ENCODE peak calls at places on chromosomes 16 and 17, in five cellular contexts. G is Caco-2, K is AG04449, H is ovary, Y is A549. V is an unnamed sample.

GRCh38 chr16:48850097-48850496 is 240.1 kb upstream of the N4BP1 start:
- DNase-seq in H (no peak), K (no peak), G (no peak), Y (no peak), V (no peak)

GRCh38 chr16:87487361-87487924 is 5.4 kb downstream of the ZCCHC14 start:
- DNase-seq in G (peak), H (no peak), Y (no peak), K (no peak), V (peak)

GRCh38 chr17:42409467-42410351 is 13.3 kb downstream of the CAVIN1 start:
- DNase-seq in K (no peak), Y (peak), H (peak), G (no peak), V (peak)

GRCh38 chr16:1770328-1771071 is 843 bp downstream of the NME3 start:
- DNase-seq in H (peak), G (no peak), Y (no peak), K (no peak), V (peak)

GRCh38 chr16:12320298-12320706 is 343.8 kb downstream of the SNX29 start:
- DNase-seq in Y (no peak), K (peak), G (no peak), H (no peak), V (no peak)

GRCh38 chr16:6684076-6684673 is 648.5 kb upstream of the RBFOX1 start:
- DNase-seq in H (no peak), G (no peak), Y (peak), K (no peak), V (no peak)

GRCh38 chr16:3594316-3595109 is 16.9 kb downstream of the SLX4 start:
- DNase-seq in H (no peak), K (no peak), Y (no peak), G (no peak), V (no peak)

GRCh38 chr17:41439375-41439774 is 1.4 kb downstream of the KRT38 start:
- DNase-seq in Y (no peak), K (no peak), H (no peak), G (no peak), V (no peak)

GRCh38 chr16:245105-245504 is 10.5 kb downstream of the FAM234A start:
- DNase-seq in Y (no peak), K (no peak), H (no peak), G (no peak), V (no peak)

GRCh38 chr16:53654946-53655345 is 48.7 kb downstream of the RPGRIP1L start:
- DNase-seq in H (no peak), G (no peak), Y (no peak), K (no peak), V (no peak)

GRCh38 chr16:86509759-86510464 is 415 bp upstream of the FOXF1 start:
- DNase-seq in H (peak), Y (no peak), K (no peak), G (no peak), V (peak)

GRCh38 chr17:79461041-79461440 is 149.8 kb downstream of the RBFOX3 start:
- DNase-seq in K (peak), Y (peak), H (no peak), G (no peak), V (no peak)

GRCh38 chr17:67245694-67246397 is 850 bp upstream of the HELZ start:
- DNase-seq in H (peak), Y (no peak), G (peak), K (no peak), V (peak)

GRCh38 chr16:84194470-84195200 is 3.7 kb downstream of the ADAD2 start:
- DNase-seq in Y (no peak), K (no peak), H (no peak), G (peak), V (no peak)

GRCh38 chr17:49260011-49260921 is 29.7 kb upstream of the PHOSPHO1 start:
- DNase-seq in Y (peak), H (peak), G (peak), K (peak), V (peak)

GRCh38 chr16:66416136-66416535 is 11.0 kb upstream of the BEAN1 start:
- DNase-seq in G (no peak), Y (no peak), H (no peak), K (no peak), V (no peak)

DNA sequence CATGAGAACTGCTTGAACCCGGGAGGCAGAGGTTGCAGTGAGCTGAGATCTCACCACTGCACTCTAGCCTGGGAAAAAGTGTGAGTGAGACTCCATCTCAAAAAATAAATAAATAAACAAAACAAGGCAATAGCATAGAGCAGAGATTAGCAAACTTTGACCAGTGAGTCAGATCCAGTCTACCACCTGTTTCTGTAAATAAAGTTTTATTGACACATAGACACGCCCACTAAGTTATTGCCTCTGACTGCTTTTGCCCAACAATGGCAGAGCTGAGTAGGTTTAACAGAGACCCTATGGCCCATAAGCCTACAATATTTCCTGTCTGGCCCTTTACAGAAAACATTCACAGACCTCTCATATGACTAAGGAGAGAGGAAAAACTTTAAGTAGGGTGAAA is 44.3 kb downstream of the XYLT1 start:
- DNase-seq in K (no peak), Y (no peak), G (no peak), H (no peak), V (no peak)
- H3K4me3 ChIP-seq in K (no peak), Y (no peak), G (no peak), H (no peak), V (no peak)

DNA sequence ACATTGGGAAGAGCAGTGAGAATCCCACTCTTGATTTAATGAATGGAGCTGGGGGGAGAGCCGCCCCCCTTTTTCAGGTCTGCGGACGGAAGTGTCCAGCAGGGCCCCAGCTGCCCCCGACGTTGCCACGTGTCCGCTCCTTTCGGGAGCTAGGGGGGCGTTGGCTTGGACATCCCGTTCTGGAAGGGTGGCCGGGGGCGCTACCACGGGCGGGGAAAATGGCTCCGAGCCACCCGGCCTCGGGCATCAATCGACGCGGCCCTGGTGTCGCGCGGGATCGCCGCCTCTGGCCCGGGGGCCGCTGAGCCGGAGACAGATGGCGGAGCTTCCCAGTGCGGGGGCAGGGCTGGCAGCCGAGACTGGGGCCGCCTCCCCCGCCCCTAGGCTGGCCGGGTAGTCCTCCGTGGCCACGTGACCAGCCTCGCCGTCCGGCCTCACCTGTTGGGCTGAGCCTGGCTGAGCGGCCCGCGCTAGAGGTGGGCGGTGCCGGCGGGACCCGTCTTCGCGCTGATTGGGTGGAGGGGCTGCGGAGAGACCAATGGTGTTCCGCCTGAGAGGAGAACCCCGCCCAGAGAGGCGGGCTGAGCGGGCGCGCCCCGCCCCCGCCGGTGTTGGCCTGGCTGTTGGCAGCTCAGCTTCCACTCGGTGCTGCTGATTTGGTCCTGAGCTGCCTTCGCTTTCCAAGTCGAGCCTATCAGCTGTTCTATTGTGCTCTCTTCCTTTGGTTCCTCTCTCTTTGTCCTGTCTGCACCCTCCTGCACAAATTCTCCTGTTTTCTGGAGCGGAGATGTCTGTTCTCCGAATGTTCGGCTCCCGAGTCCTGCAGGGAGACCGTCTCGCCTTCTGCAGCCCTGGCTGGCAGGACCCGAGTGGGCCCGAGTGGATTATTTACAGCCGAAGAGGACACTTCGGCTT is 8.3 kb downstream of the HS3ST3B1 start:
- DNase-seq in H (peak), K (peak), G (peak), Y (peak), V (peak)
- H3K4me3 ChIP-seq in H (peak), K (peak), G (no peak), Y (no peak), V (peak)

GRCh38 chr16:27109666-27110523 is 43.2 kb downstream of the C16orf82 start:
- DNase-seq in G (peak), Y (peak), K (no peak), H (peak), V (peak)
- H3K4me3 ChIP-seq in G (peak), Y (peak), K (peak), H (peak), V (peak)

DNA sequence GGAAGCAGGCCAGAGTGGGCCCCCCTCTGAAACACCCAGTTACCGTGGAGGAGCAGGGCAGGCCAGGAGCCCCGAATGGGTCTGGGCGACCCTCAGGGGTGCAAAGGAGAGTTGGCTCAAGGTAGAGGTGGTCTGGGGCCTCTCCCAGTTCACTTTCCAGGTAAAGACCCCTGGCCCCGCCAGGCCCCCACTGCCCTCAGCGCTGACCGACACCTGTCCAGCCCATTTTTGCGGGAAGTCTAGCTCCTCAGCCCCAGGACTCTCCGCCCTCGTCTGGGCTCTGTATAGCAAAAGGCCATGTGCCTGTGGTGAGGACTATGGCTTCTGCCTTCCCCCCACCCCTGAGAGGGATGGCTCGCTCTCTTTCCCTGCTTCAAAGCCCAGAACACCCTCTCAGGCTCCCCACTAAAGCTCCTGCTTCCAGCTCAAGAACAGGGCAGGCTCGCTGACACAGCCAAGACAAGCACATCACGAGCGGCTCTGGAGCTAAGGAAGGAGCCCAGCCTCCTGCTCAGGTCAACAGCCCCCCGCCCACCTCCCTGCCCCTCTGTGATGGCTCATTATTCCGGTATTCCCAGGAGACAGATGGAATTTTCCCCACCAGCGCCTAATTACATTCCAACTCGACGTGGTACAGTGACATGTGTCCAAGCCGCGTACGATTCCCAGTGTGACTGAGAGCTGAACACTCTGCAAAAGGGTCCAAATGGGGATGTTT is 59.4 kb downstream of the RTN4RL1 start:
- DNase-seq in Y (no peak), H (no peak), K (no peak), G (no peak), V (no peak)
- H3K4me3 ChIP-seq in Y (no peak), H (no peak), K (no peak), G (no peak), V (no peak)

GRCh38 chr17:68705331-68706166 is 104.4 kb upstream of the FAM20A start:
- DNase-seq in G (no peak), K (peak), H (no peak), Y (no peak), V (no peak)
- H3K4me3 ChIP-seq in G (no peak), K (peak), H (no peak), Y (no peak), V (no peak)

V was measured in left ventricle myocardium inferior.